ENCODE peak calls at places on chromosomes 11 and 22, in seven cellular contexts. I, T, M, R, U, K and Z are unnamed samples. For H3K27me3, the result is how much of the 10 kb centered on the place peaks cover.

GRCh38 chr11:57456960-57457642 is 3.2 kb upstream of the RTN4RL2 start:
- DNase-seq in I (peak), T (peak), M (peak), R (peak), U (peak), K (peak), Z (peak)

GRCh38 chr22:50184004-50184461 is 1.7 kb upstream of the TRABD start:
- DNase-seq in I (peak), T (no peak), M (peak), R (no peak), U (no peak), K (peak), Z (peak)

GRCh38 chr22:19330865-19331418 is 39.4 kb upstream of the CLTCL1 start:
- DNase-seq in I (no peak), T (no peak), M (no peak), R (no peak), U (no peak), K (no peak), Z (peak)

GRCh38 chr11:9739108-9739507 is 75.2 kb downstream of the SWAP70 start:
- DNase-seq in I (no peak), T (no peak), M (no peak), R (no peak), U (no peak), K (no peak), Z (no peak)

GRCh38 chr11:64864473-64865285 is 13.7 kb downstream of the EHD1 start:
- DNase-seq in I (peak), T (no peak), M (peak), R (peak), U (no peak), K (peak), Z (peak)

GRCh38 chr11:75169101-75169885 is 18.4 kb downstream of the SLCO2B1 start:
- DNase-seq in I (no peak), T (no peak), M (no peak), R (no peak), U (no peak), K (no peak), Z (peak)

GRCh38 chr11:128616158-128616557 is 28.8 kb upstream of the ETS1 start:
- DNase-seq in I (no peak), T (no peak), M (no peak), R (no peak), U (no peak), K (no peak), Z (no peak)

GRCh38 chr11:36421546-36422155 is 88.4 kb downstream of the TRAF6 start:
- DNase-seq in I (no peak), T (no peak), M (no peak), R (no peak), U (no peak), K (no peak), Z (no peak)

GRCh38 chr22:50671641-50672040 is 982 bp upstream of the SHANK3 start:
- DNase-seq in I (no peak), T (peak), M (no peak), R (no peak), U (no peak), K (no peak), Z (peak)

GRCh38 chr11:118615282-118615979 is 8.0 kb downstream of the PHLDB1 start:
- DNase-seq in I (no peak), T (no peak), M (peak), R (no peak), U (peak), K (no peak), Z (peak)

GRCh38 chr11:62472063-62472884 is 53.4 kb downstream of the SCGB1A1 start:
- DNase-seq in I (no peak), T (no peak), M (no peak), R (no peak), U (no peak), K (no peak), Z (no peak)

GRCh38 chr11:29676993-29677392 is 339.8 kb downstream of the KCNA4 start:
- DNase-seq in I (no peak), T (peak), M (no peak), R (no peak), U (no peak), K (no peak), Z (no peak)

GRCh38 chr11:40204228-40204627 is 1255.2 kb downstream of the LRRC4C start:
- DNase-seq in I (no peak), T (no peak), M (no peak), R (no peak), U (no peak), K (no peak), Z (no peak)

GRCh38 chr11:43554148-43554473 is 126.4 kb upstream of the HSD17B12 start:
- DNase-seq in I (no peak), T (no peak), M (no peak), R (no peak), U (no peak), K (no peak), Z (no peak)

GRCh38 chr11:116750070-116750718 is 22.6 kb downstream of the BUD13 start:
- DNase-seq in I (no peak), T (no peak), M (no peak), R (no peak), U (no peak), K (no peak), Z (no peak)

GRCh38 chr22:32754413-32755041 is 47.0 kb upstream of the TIMP3 start:
- DNase-seq in I (no peak), T (no peak), M (no peak), R (peak), U (no peak), K (peak), Z (no peak)

GRCh38 chr11:2578934-2579280 is 120.9 kb downstream of the KCNQ1OT1 start:
- DNase-seq in I (no peak), T (no peak), M (no peak), R (peak), U (peak), K (peak), Z (no peak)

GRCh38 chr11:6320411-6321207 is at the start of gene CAVIN3:
- DNase-seq in I (peak), T (no peak), M (peak), R (peak), U (peak), K (peak), Z (peak)

GRCh38 chr22:50027639-50028537 is 15.3 kb upstream of the IL17REL start:
- DNase-seq in I (no peak), T (peak), M (no peak), R (peak), U (peak), K (peak), Z (peak)

GRCh38 chr11:129319201-129319600 is 56.4 kb upstream of the BARX2 start:
- DNase-seq in I (peak), T (no peak), M (no peak), R (no peak), U (no peak), K (no peak), Z (no peak)

GRCh38 chr22:30969532-30970355 is 679 bp downstream of the TUG1 start:
- DNase-seq in I (no peak), T (no peak), M (no peak), R (peak), U (no peak), K (no peak), Z (peak)

GRCh38 chr11:45145421-45146071 is 893 bp upstream of the PRDM11 start:
- DNase-seq in I (no peak), T (no peak), M (peak), R (peak), U (peak), K (peak), Z (peak)

GRCh38 chr11:65575568-65576231 is at the start of gene EHBP1L1:
- DNase-seq in I (no peak), T (no peak), M (peak), R (peak), U (no peak), K (peak), Z (peak)

GRCh38 chr11:27464155-27464759 is 8.3 kb downstream of the LGR4 start:
- DNase-seq in I (no peak), T (no peak), M (no peak), R (no peak), U (no peak), K (no peak), Z (no peak)

GRCh38 chr11:31816467-31817053 is 5.4 kb upstream of the PAX6 start:
- DNase-seq in I (no peak), T (no peak), M (peak), R (no peak), U (no peak), K (no peak), Z (peak)

GRCh38 chr11:88402192-88402715 is 64.7 kb upstream of the CTSC start:
- DNase-seq in I (no peak), T (no peak), M (peak), R (no peak), U (no peak), K (no peak), Z (no peak)

GRCh38 chr11:11979487-11980117 is 28.8 kb downstream of the DKK3 start:
- DNase-seq in I (no peak), T (no peak), M (no peak), R (peak), U (no peak), K (peak), Z (no peak)

GRCh38 chr11:102780491-102780918 is at the start of gene MMP10:
- DNase-seq in I (no peak), T (no peak), M (peak), R (no peak), U (no peak), K (no peak), Z (peak)

GRCh38 chr11:3073029-3073435 is 15.8 kb upstream of the CARS1 start:
- DNase-seq in I (no peak), T (no peak), M (no peak), R (no peak), U (no peak), K (no peak), Z (no peak)

GRCh38 chr22:50011447-50012200 is 941 bp downstream of the IL17REL start:
- DNase-seq in I (no peak), T (no peak), M (no peak), R (no peak), U (peak), K (no peak), Z (peak)

GRCh38 chr11:59173964-59174663 is 2.2 kb downstream of the DTX4 start:
- DNase-seq in I (peak), T (no peak), M (peak), R (no peak), U (no peak), K (no peak), Z (peak)

GRCh38 chr11:70586261-70587094 is 188.1 kb downstream of the CTTN start:
- DNase-seq in I (no peak), T (no peak), M (no peak), R (no peak), U (no peak), K (peak), Z (no peak)

GRCh38 chr22:24434472-24435322 is 7.3 kb downstream of the ADORA2A start:
- DNase-seq in I (no peak), T (no peak), M (no peak), R (peak), U (peak), K (peak), Z (peak)

GRCh38 chr22:43269325-43270040 is 73.7 kb downstream of the SCUBE1 start:
- DNase-seq in I (no peak), T (no peak), M (peak), R (no peak), U (no peak), K (no peak), Z (peak)

GRCh38 chr11:68994161-68994890 is 13.5 kb upstream of the MRGPRD start:
- DNase-seq in I (no peak), T (no peak), M (no peak), R (no peak), U (peak), K (peak), Z (peak)

GRCh38 chr11:96113100-96113710 is 189.3 kb upstream of the MTMR2 start:
- DNase-seq in I (no peak), T (no peak), M (no peak), R (no peak), U (no peak), K (no peak), Z (no peak)

GRCh38 chr22:32255726-32256125 is 579 bp upstream of the SLC5A4 start:
- DNase-seq in I (no peak), T (no peak), M (no peak), R (no peak), U (no peak), K (no peak), Z (no peak)

GRCh38 chr11:27646051-27646818 is 54.0 kb downstream of the BDNF start:
- DNase-seq in I (no peak), T (no peak), M (no peak), R (peak), U (no peak), K (no peak), Z (no peak)

GRCh38 chr11:94201004-94201465 is 72.4 kb downstream of the PANX1 start:
- DNase-seq in I (no peak), T (no peak), M (no peak), R (no peak), U (no peak), K (no peak), Z (no peak)

GRCh38 chr11:77705195-77705876 is 67.7 kb upstream of the CLNS1A start:
- DNase-seq in I (no peak), T (no peak), M (no peak), R (no peak), U (no peak), K (no peak), Z (no peak)

GRCh38 chr22:39972656-39973055 is 12.5 kb downstream of the TMA7B start:
- DNase-seq in I (no peak), T (no peak), M (no peak), R (no peak), U (no peak), K (no peak), Z (peak)
- H3K27me3 ChIP-seq in I (under half), T (under half), M (under half), R (under half), U (under half), K (half or more), Z (under half)

GRCh38 chr11:17718015-17718414 is 1.4 kb upstream of the MYOD1 start:
- DNase-seq in I (no peak), T (no peak), M (no peak), R (no peak), U (no peak), K (no peak), Z (no peak)

GRCh38 chr11:17719940-17720795 is 797 bp downstream of the MYOD1 start:
- DNase-seq in I (no peak), T (no peak), M (peak), R (peak), U (no peak), K (no peak), Z (peak)

GRCh38 chr11:17716807-17717206 is 2.6 kb upstream of the MYOD1 start:
- DNase-seq in I (no peak), T (no peak), M (no peak), R (no peak), U (no peak), K (no peak), Z (no peak)

GRCh38 chr11:17719028-17719939 is at the start of gene MYOD1:
- DNase-seq in I (no peak), T (no peak), M (peak), R (peak), U (no peak), K (no peak), Z (peak)

DNA sequence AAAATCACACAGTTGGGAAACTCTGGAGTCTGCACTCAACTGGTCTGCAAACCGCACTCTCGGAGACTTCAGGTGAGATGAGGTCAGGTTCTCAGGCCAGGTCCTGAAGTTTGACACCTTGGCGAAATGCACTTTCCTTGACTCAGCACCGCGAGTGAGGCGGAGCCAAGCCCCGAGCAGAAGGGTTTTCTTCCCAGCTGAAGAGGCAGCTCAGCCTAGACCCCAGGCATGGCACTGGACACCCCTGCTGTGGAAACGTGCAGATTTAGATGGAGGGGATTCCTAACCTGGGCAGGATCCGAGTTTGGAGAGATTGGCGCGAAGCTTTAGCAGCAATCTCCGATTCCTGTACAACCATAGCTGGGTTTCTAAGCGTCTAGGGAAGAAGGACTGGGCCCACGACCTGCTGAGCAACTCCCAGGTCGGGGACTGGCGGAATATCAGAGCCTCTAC is 835 bp upstream of the MYOD1 start:
- DNase-seq in I (no peak), T (no peak), M (no peak), R (peak), U (no peak), K (no peak), Z (peak)
- H3K27me3 ChIP-seq in I (under half), T (half or more), M (half or more), R (under half), U (half or more), K (half or more), Z (half or more)

GRCh38 chr11:120510406-120511115 is 987 bp upstream of the GRIK4 start:
- DNase-seq in I (no peak), T (peak), M (no peak), R (no peak), U (no peak), K (peak), Z (peak)

GRCh38 chr11:120511804-120512726 is 517 bp downstream of the GRIK4 start:
- DNase-seq in I (no peak), T (no peak), M (peak), R (no peak), U (no peak), K (peak), Z (peak)

GRCh38 chr11:120511116-120511803 is at the start of gene GRIK4:
- DNase-seq in I (peak), T (peak), M (peak), R (peak), U (peak), K (peak), Z (peak)

GRCh38 chr11:120512727-120513435 is 1.3 kb downstream of the GRIK4 start:
- DNase-seq in I (no peak), T (peak), M (no peak), R (no peak), U (no peak), K (peak), Z (peak)

GRCh38 chr11:120509346-120510053 is 2.0 kb upstream of the GRIK4 start:
- DNase-seq in I (no peak), T (peak), M (no peak), R (no peak), U (no peak), K (peak), Z (no peak)
- H3K27me3 ChIP-seq in I (under half), T (under half), M (under half), R (under half), U (half or more), K (half or more), Z (under half)

GRCh38 chr11:8260202-8260996 is 3.3 kb downstream of the LMO1 start:
- DNase-seq in I (no peak), T (no peak), M (no peak), R (peak), U (peak), K (peak), Z (no peak)

GRCh38 chr11:8258289-8258688 is 5.4 kb downstream of the LMO1 start:
- DNase-seq in I (no peak), T (no peak), M (no peak), R (peak), U (peak), K (peak), Z (no peak)

GRCh38 chr11:8258771-8259170 is 4.9 kb downstream of the LMO1 start:
- DNase-seq in I (no peak), T (no peak), M (no peak), R (peak), U (peak), K (peak), Z (no peak)

GRCh38 chr11:8261316-8261715 is 2.4 kb downstream of the LMO1 start:
- DNase-seq in I (no peak), T (peak), M (no peak), R (peak), U (peak), K (no peak), Z (no peak)

DNA sequence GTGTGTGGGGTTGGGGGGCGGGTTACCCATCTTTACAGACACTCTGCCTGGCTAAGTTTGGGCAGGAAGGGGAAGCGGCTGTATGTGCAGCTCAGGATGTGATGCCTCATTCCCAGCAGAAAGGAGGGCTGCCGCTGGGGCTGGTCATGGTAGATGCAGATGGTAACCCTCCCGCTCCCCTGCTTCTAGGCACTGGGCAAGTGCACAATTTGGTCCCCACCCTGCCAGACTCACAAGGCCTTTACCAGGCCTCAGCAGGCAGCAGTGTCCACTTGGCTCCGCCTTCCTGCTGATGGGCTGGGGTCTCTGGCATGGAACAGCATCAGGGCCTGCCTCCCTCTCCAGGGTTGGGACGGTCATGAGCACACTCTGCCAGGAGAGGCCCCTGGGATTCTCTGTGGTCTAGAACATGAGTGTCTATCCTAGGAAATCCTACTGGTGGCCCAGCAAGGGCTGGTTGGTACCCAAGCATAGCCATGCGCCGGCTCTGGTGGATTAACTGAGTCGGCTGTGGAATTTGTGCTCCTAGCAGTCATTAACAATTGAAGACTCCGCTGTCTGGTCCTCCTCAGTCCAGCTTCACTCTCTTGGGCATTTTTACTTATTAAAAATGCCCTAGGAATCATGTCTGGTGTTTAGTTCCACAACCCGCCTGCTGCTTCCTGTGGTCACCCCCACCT is 4.2 kb downstream of the LMO1 start:
- DNase-seq in I (no peak), T (no peak), M (no peak), R (peak), U (peak), K (peak), Z (no peak)
- H3K27me3 ChIP-seq in I (under half), T (under half), M (under half), R (under half), U (under half), K (under half), Z (under half)